ENCODE peak calls at places on chromosomes 6 and 20, in five cellular contexts. T is lung, A is epithelial cell of prostate, S is HL-60, B is tibial nerve. W is an unnamed sample.

GRCh38 chr6:47161176-47161687 is 119.1 kb upstream of the ADGRF1 start:
- DNase-seq in T (no peak), A (peak), S (peak), B (no peak), W (no peak)

GRCh38 chr6:98957440-98957839 is 9.7 kb upstream of the FBXL4 start:
- DNase-seq in T (no peak), A (no peak), S (no peak), B (no peak), W (peak)

GRCh38 chr6:34386316-34387137 is 5.9 kb downstream of the NUDT3 start:
- DNase-seq in T (no peak), A (peak), S (no peak), B (no peak), W (no peak)

GRCh38 chr6:17585766-17586502 is 14.2 kb upstream of the FAM8A1 start:
- DNase-seq in T (peak), A (no peak), S (peak), B (no peak), W (no peak)

GRCh38 chr6:18053555-18054445 is 66.4 kb upstream of the KIF13A start:
- DNase-seq in T (no peak), A (no peak), S (no peak), B (no peak), W (no peak)

GRCh38 chr20:35129647-35130069 is 17.5 kb downstream of the EDEM2 start:
- DNase-seq in T (no peak), A (no peak), S (no peak), B (no peak), W (no peak)

GRCh38 chr6:126372626-126373025 is 32.7 kb downstream of the CENPW start:
- DNase-seq in T (no peak), A (peak), S (no peak), B (no peak), W (no peak)

GRCh38 chr6:142635130-142635529 is 309.8 kb downstream of the HIVEP2 start:
- DNase-seq in T (no peak), A (no peak), S (no peak), B (no peak), W (no peak)

GRCh38 chr20:49571553-49571835 is 3.6 kb upstream of the PTGIS start:
- DNase-seq in T (no peak), A (no peak), S (no peak), B (no peak), W (peak)

GRCh38 chr20:41027872-41028358 is 707 bp upstream of the TOP1 start:
- DNase-seq in T (no peak), A (no peak), S (no peak), B (no peak), W (no peak)

GRCh38 chr6:90719321-90720195 is 132.7 kb upstream of the MAP3K7 start:
- DNase-seq in T (no peak), A (no peak), S (no peak), B (no peak), W (no peak)

GRCh38 chr20:63782051-63782471 is 42.5 kb downstream of the SLC2A4RG start:
- DNase-seq in T (no peak), A (no peak), S (peak), B (no peak), W (no peak)

GRCh38 chr6:152380993-152381898 is 255.9 kb downstream of the SYNE1 start:
- DNase-seq in T (peak), A (no peak), S (no peak), B (peak), W (peak)

GRCh38 chr20:47127986-47128385 is 228.5 kb downstream of the ZMYND8 start:
- DNase-seq in T (no peak), A (no peak), S (no peak), B (no peak), W (no peak)

GRCh38 chr6:46011241-46012085 is 4.2 kb downstream of the CLIC5 start:
- DNase-seq in T (no peak), A (no peak), S (no peak), B (no peak), W (no peak)

GRCh38 chr20:10557685-10558084 is 116.1 kb downstream of the JAG1 start:
- DNase-seq in T (no peak), A (peak), S (no peak), B (no peak), W (no peak)

GRCh38 chr20:48635791-48636267 is 192.0 kb downstream of the PREX1 start:
- DNase-seq in T (no peak), A (no peak), S (peak), B (no peak), W (no peak)

GRCh38 chr6:1498491-1499113 is 109.2 kb downstream of the FOXF2 start:
- DNase-seq in T (no peak), A (no peak), S (no peak), B (no peak), W (no peak)

GRCh38 chr6:111984081-111984480 is 69.8 kb upstream of the CCN6 start:
- DNase-seq in T (no peak), A (no peak), S (no peak), B (no peak), W (no peak)

GRCh38 chr20:10674684-10675455 is 1.1 kb upstream of the JAG1 start:
- DNase-seq in T (peak), A (no peak), S (peak), B (peak), W (no peak)

GRCh38 chr6:49978332-49979226 is 9.2 kb upstream of the DEFB113 start:
- DNase-seq in T (no peak), A (no peak), S (no peak), B (no peak), W (no peak)

GRCh38 chr6:130517444-130517931 is 151.7 kb downstream of the TMEM200A start:
- DNase-seq in T (no peak), A (peak), S (no peak), B (no peak), W (no peak)

GRCh38 chr6:162379762-162380409 is 347.7 kb downstream of the PRKN start:
- DNase-seq in T (no peak), A (no peak), S (no peak), B (no peak), W (no peak)

GRCh38 chr6:105992315-105992961 is 93.7 kb upstream of the PRDM1 start:
- DNase-seq in T (peak), A (no peak), S (peak), B (peak), W (no peak)

GRCh38 chr20:44851545-44851944 is 34.0 kb upstream of the YWHAB start:
- DNase-seq in T (no peak), A (no peak), S (no peak), B (no peak), W (no peak)

GRCh38 chr6:134468633-134469032 is 150.7 kb upstream of the SGK1 start:
- DNase-seq in T (no peak), A (no peak), S (no peak), B (no peak), W (no peak)

GRCh38 chr6:45474376-45474775 is 96.6 kb upstream of the SUPT3H start:
- DNase-seq in T (no peak), A (no peak), S (no peak), B (no peak), W (no peak)

GRCh38 chr20:61746781-61747180 is 318.9 kb downstream of the TAF4 start:
- DNase-seq in T (no peak), A (no peak), S (no peak), B (no peak), W (no peak)

GRCh38 chr6:14917101-14917500 is 328.8 kb upstream of the JARID2 start:
- DNase-seq in T (no peak), A (peak), S (no peak), B (no peak), W (no peak)

GRCh38 chr6:3380344-3381232 is 76.3 kb downstream of the SLC22A23 start:
- DNase-seq in T (peak), A (no peak), S (no peak), B (no peak), W (no peak)

GRCh38 chr20:9510926-9511325 is 3.5 kb upstream of the LAMP5 start:
- DNase-seq in T (no peak), A (no peak), S (no peak), B (no peak), W (no peak)

GRCh38 chr20:44187054-44187762 is at the start of gene JPH2:
- DNase-seq in T (no peak), A (no peak), S (no peak), B (no peak), W (peak)

GRCh38 chr6:152329640-152330202 is 307.4 kb downstream of the SYNE1 start:
- DNase-seq in T (no peak), A (no peak), S (peak), B (no peak), W (no peak)

GRCh38 chr6:121435444-121436069 is at the start of gene GJA1:
- DNase-seq in T (peak), A (peak), S (no peak), B (peak), W (peak)

GRCh38 chr6:121434037-121434770 is 1.2 kb upstream of the GJA1 start:
- DNase-seq in T (no peak), A (no peak), S (no peak), B (no peak), W (no peak)

GRCh38 chr6:121436966-121437756 is 1.7 kb downstream of the GJA1 start:
- DNase-seq in T (peak), A (no peak), S (no peak), B (peak), W (no peak)

GRCh38 chr6:121437861-121438651 is 2.6 kb downstream of the GJA1 start:
- DNase-seq in T (peak), A (peak), S (no peak), B (peak), W (no peak)

DNA sequence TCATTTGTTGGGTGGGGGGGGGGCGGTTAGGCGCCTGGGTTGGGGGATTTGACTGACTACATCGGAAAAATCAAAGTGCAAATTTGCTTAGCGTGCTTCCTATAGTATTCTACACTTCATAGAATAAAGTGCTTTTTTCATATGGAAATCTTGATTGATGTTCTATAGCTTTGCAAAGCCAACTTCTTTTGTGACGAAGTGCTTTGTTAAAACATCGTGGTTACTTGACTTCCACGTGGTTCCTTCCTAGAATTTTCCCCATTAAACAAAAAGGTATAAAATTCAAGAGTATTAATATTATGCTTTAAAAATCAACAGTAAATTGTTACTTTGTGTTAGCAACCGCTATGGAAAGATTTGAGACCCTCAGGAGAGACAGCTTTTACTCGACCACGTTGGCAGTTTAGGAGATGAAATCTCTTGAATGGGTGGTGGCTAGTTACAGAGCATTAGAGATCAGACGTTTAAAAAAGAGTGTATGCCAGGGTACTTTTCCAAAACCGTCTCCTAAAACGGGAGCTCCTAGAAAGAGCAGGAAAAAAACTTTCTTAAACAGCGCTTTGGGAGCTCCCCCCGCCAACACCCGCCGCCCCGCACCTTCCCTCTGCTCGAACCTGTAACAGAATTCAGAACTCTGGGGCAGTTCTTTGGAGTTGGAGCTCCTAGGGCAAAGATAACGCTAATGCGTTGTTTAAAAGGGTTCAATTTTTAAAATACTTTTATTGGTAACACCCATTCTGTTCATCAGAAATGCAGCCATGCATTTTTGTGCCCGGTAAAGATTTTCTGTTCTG is 923 bp downstream of the GJA1 start:
- DNase-seq in T (no peak), A (no peak), S (no peak), B (no peak), W (no peak)
- H3K27ac ChIP-seq in T (peak), A (peak), S (no peak), B (peak), W (peak)

DNA sequence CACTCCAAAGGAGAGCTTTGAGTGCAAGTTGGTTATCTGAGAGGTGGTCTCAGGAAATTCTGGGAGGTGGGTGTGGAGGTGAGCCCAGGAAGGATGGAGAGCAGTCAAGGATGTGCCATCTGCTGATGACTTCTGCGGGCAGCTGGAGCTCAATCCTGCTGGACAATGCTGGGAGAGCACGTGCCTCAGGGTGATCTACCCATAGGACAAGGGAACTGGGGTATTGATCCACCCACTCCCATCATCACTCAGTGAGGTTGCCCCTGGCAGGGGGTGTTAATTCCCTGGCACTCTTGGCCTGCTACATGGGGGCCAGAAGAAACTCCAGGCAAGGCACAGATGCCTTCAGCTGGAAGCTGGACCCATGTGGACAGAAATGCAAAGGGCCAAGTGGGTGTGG is 7.1 kb upstream of the ZBP1 start:
- DNase-seq in T (no peak), A (no peak), S (no peak), B (no peak), W (no peak)
- H3K27ac ChIP-seq in T (peak), A (no peak), S (peak), B (peak), W (peak)

GRCh38 chr6:20158691-20159090 is 53.6 kb downstream of the MBOAT1 start:
- DNase-seq in T (no peak), A (no peak), S (no peak), B (no peak), W (no peak)

GRCh38 chr6:20160541-20161283 is 51.6 kb downstream of the MBOAT1 start:
- DNase-seq in T (no peak), A (no peak), S (no peak), B (no peak), W (no peak)

GRCh38 chr6:20159781-20160540 is 52.3 kb downstream of the MBOAT1 start:
- DNase-seq in T (no peak), A (no peak), S (no peak), B (no peak), W (no peak)

GRCh38 chr6:20156824-20157223 is 55.4 kb downstream of the MBOAT1 start:
- DNase-seq in T (no peak), A (no peak), S (no peak), B (no peak), W (no peak)

DNA sequence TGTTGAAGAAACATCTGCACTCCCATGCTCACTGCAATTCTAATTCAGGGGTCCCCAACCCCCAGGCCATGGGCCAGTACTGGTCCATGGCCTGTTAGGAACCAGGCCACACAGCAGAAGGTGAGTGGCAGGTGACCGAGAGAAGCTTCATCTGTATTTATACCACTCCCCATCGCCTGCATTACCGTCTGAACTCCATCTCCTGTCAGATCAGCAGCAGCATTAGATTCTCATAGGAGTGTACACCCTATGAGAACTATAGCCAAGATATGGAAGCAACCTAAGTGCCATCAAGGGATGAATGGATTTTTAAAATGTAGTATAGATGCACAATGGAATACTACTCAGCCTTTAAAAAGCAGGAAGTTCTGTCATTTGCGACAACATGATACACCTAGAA is 53.2 kb downstream of the MBOAT1 start:
- DNase-seq in T (no peak), A (no peak), S (no peak), B (no peak), W (no peak)
- H3K27ac ChIP-seq in T (no peak), A (no peak), S (no peak), B (no peak), W (no peak)

DNA sequence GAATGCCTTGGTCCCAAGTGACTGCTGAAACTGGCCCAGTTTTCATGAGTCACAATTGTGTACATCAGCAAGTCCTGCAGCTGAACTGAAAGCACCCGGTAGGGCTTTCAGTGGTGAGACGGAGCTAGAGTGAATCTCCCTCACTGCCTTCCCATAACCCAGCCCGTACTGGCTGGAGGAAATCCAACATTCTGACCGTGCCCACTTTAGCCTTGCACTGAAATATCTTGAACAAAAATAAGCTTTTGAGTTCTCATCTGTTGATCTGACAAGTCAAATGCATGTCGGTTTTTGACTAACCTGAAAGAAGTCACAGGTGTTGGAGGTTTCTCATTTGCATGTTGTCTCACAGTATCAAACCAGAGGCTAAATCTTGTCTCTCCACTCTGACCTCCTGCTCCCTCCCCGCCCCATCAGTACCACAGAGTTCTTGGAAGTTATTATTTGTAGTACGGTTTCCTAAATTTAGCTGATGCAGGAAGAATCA is 35.9 kb downstream of the DUSP22 start:
- DNase-seq in T (no peak), A (peak), S (no peak), B (peak), W (no peak)
- H3K27ac ChIP-seq in T (no peak), A (no peak), S (no peak), B (no peak), W (no peak)